ENCODE peak calls at places on chromosome 15, in seven cellular contexts. N is mesenchymal stem cell, W is IMR-90, C is neuronal stem cell, I is H1, M is H9, A is trophoblast cell. Y is an unnamed sample. For H3K79me1, the result is how much of the 10 kb centered on the place peaks cover.

GRCh38 chr15:99568548-99569352 is 3.0 kb downstream of the MEF2A start:
- DNase-seq in N (no peak), W (peak), C (no peak), I (no peak), M (no peak), A (no peak), Y (peak)

GRCh38 chr15:58598829-58599210 is 150.7 kb downstream of the ADAM10 start:
- DNase-seq in N (no peak), W (no peak), C (no peak), I (no peak), M (no peak), A (no peak), Y (no peak)

GRCh38 chr15:44550256-44550655 is 13.3 kb downstream of the EIF3J start:
- DNase-seq in N (peak), W (peak), C (no peak), I (no peak), M (no peak), A (no peak), Y (no peak)

GRCh38 chr15:98120561-98120960 is 160.1 kb downstream of the ARRDC4 start:
- DNase-seq in N (no peak), W (no peak), C (no peak), I (no peak), M (no peak), A (peak), Y (peak)

GRCh38 chr15:45171912-45172311 is 15.9 kb downstream of the SHF start:
- DNase-seq in N (no peak), W (no peak), C (no peak), I (no peak), M (no peak), A (no peak), Y (no peak)

GRCh38 chr15:52082197-52083036 is 30.2 kb downstream of the BCL2L10 start:
- DNase-seq in N (peak), W (peak), C (no peak), I (no peak), M (no peak), A (no peak), Y (no peak)

GRCh38 chr15:42367041-42367440 is 7.7 kb downstream of the CAPN3 start:
- DNase-seq in N (peak), W (no peak), C (no peak), I (no peak), M (no peak), A (no peak), Y (no peak)

GRCh38 chr15:61444585-61444984 is 215.5 kb upstream of the RORA start:
- DNase-seq in N (no peak), W (no peak), C (no peak), I (no peak), M (no peak), A (no peak), Y (no peak)

GRCh38 chr15:100400996-100401395 is 59.2 kb upstream of the ADAMTS17 start:
- DNase-seq in N (no peak), W (no peak), C (no peak), I (no peak), M (no peak), A (no peak), Y (no peak)

GRCh38 chr15:52682776-52683175 is 3.6 kb upstream of the ATOSA start:
- DNase-seq in N (no peak), W (no peak), C (no peak), I (no peak), M (no peak), A (no peak), Y (no peak)

GRCh38 chr15:41821831-41822230 is 6.1 kb upstream of the JMJD7 start:
- DNase-seq in N (no peak), W (no peak), C (no peak), I (no peak), M (no peak), A (no peak), Y (no peak)

GRCh38 chr15:39362832-39363561 is 217.9 kb upstream of the THBS1 start:
- DNase-seq in N (peak), W (peak), C (no peak), I (no peak), M (no peak), A (no peak), Y (no peak)

GRCh38 chr15:89096664-89097063 is 8.4 kb downstream of the ABHD2 start:
- DNase-seq in N (peak), W (peak), C (no peak), I (no peak), M (no peak), A (no peak), Y (no peak)

GRCh38 chr15:55407631-55407948 is 569 bp downstream of the CCPG1 start:
- DNase-seq in N (no peak), W (peak), C (no peak), I (no peak), M (no peak), A (no peak), Y (no peak)

GRCh38 chr15:81182031-81182745 is 14.5 kb upstream of the IL16 start:
- DNase-seq in N (no peak), W (peak), C (no peak), I (no peak), M (no peak), A (no peak), Y (no peak)

GRCh38 chr15:45522931-45523331 is 376 bp upstream of the SLC30A4 start:
- DNase-seq in N (peak), W (peak), C (peak), I (no peak), M (peak), A (peak), Y (peak)

GRCh38 chr15:68776477-68777270 is 44.0 kb downstream of the ANP32A start:
- DNase-seq in N (no peak), W (no peak), C (no peak), I (no peak), M (no peak), A (no peak), Y (no peak)

GRCh38 chr15:73317651-73318462 is 50.9 kb downstream of the HCN4 start:
- DNase-seq in N (no peak), W (no peak), C (no peak), I (no peak), M (peak), A (peak), Y (no peak)

GRCh38 chr15:33083232-33084006 is 111.1 kb downstream of the FMN1 start:
- DNase-seq in N (no peak), W (peak), C (no peak), I (no peak), M (peak), A (peak), Y (peak)

GRCh38 chr15:45441686-45442085 is 63.3 kb upstream of the GATM start:
- DNase-seq in N (no peak), W (no peak), C (no peak), I (no peak), M (no peak), A (no peak), Y (no peak)

GRCh38 chr15:23823508-23823907 is 136.4 kb upstream of the NDN start:
- DNase-seq in N (peak), W (no peak), C (no peak), I (peak), M (peak), A (no peak), Y (peak)

GRCh38 chr15:40930430-40931299 is 1.5 kb downstream of the DLL4 start:
- DNase-seq in N (peak), W (peak), C (no peak), I (no peak), M (peak), A (no peak), Y (peak)

GRCh38 chr15:37135225-37135624 is 34.9 kb upstream of the MEIS2 start:
- DNase-seq in N (peak), W (no peak), C (no peak), I (no peak), M (peak), A (no peak), Y (peak)

GRCh38 chr15:77617507-77618285 is 15.0 kb downstream of the LINGO1 start:
- DNase-seq in N (no peak), W (no peak), C (no peak), I (no peak), M (peak), A (no peak), Y (peak)

GRCh38 chr15:69414702-69415161 is 583 bp downstream of the KIF23 start:
- DNase-seq in N (peak), W (peak), C (peak), I (no peak), M (peak), A (peak), Y (peak)

GRCh38 chr15:99969261-99969960 is 236.2 kb upstream of the LYSMD4 start:
- DNase-seq in N (no peak), W (no peak), C (no peak), I (no peak), M (no peak), A (no peak), Y (no peak)

GRCh38 chr15:57769266-57769665 is 62.8 kb downstream of the POLR2M start:
- DNase-seq in N (peak), W (peak), C (no peak), I (no peak), M (no peak), A (peak), Y (no peak)

GRCh38 chr15:43469867-43470266 is 23.1 kb downstream of the TP53BP1 start:
- DNase-seq in N (no peak), W (peak), C (no peak), I (no peak), M (no peak), A (no peak), Y (no peak)

GRCh38 chr15:68984589-68984988 is 29.9 kb upstream of the NOX5 start:
- DNase-seq in N (no peak), W (no peak), C (no peak), I (no peak), M (no peak), A (no peak), Y (no peak)

GRCh38 chr15:73295630-73296286 is 73.0 kb downstream of the HCN4 start:
- DNase-seq in N (peak), W (peak), C (no peak), I (no peak), M (no peak), A (no peak), Y (no peak)

GRCh38 chr15:49456166-49456565 is 33.1 kb downstream of the FGF7 start:
- DNase-seq in N (no peak), W (no peak), C (no peak), I (no peak), M (no peak), A (no peak), Y (no peak)
- H3K79me1 ChIP-seq in N (under half), W (under half), C (under half), I (under half), M (under half), A (under half), Y (under half)

GRCh38 chr15:66631616-66632263 is 65.9 kb upstream of the LCTL start:
- DNase-seq in N (no peak), W (no peak), C (no peak), I (no peak), M (no peak), A (no peak), Y (no peak)
- H3K79me1 ChIP-seq in N (under half), W (under half), C (under half), I (under half), M (under half), A (half or more), Y (under half)

DNA sequence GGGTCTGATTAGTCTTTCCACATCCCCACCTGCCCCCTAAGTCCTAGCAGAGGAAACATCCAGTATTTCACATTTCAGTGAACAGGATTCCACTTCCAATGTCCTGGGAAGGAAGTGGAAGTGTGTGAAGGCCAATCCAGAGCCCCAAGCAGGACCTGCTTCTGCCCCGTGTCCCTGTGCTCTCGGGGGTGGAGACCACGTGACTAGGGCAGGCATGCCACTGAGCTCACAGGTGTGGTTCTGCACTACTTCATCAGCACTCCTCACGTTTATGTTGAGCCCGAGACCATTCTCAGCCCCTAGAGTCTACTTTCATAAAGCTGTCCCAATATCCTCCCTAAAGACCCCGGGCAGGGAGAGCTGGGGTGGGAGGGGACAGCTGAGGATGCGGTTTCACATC is 84.3 kb downstream of the RAB11A start:
- DNase-seq in N (no peak), W (no peak), C (no peak), I (no peak), M (no peak), A (no peak), Y (no peak)
- H3K79me1 ChIP-seq in N (under half), W (under half), C (under half), I (under half), M (under half), A (under half), Y (under half)

DNA sequence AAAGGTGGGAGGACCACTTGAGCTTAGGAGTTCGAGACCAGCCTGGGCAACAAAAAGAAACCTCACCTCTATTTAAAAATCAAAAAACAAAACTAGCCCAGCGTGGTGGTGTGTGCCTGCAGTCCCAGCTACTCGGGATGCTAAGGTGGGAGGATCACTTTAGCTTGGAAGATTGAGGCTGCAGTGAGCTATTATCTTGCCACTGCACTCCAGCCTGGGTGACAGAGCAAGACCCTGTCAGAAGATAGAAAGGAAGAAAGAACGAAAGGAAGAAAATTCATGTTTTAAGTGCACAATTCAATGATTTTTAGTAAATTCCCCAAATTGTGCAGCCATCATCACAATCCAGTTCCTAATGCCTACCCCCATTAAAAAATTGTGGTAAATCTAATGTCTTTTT is 7.8 kb downstream of the FSD2 start:
- DNase-seq in N (no peak), W (no peak), C (no peak), I (no peak), M (no peak), A (no peak), Y (no peak)
- H3K79me1 ChIP-seq in N (under half), W (under half), C (under half), I (under half), M (under half), A (under half), Y (under half)

GRCh38 chr15:78944669-78945407 is at the start of gene CTSH:
- DNase-seq in N (peak), W (peak), C (peak), I (peak), M (peak), A (peak), Y (peak)

GRCh38 chr15:78946493-78946892 is 1.6 kb upstream of the CTSH start:
- DNase-seq in N (no peak), W (no peak), C (no peak), I (no peak), M (no peak), A (no peak), Y (no peak)

GRCh38 chr15:78942741-78943140 is 2.1 kb downstream of the CTSH start:
- DNase-seq in N (no peak), W (no peak), C (no peak), I (no peak), M (no peak), A (no peak), Y (no peak)

GRCh38 chr15:78944202-78944625 is 632 bp downstream of the CTSH start:
- DNase-seq in N (no peak), W (no peak), C (no peak), I (no peak), M (no peak), A (no peak), Y (peak)

GRCh38 chr15:78943692-78944091 is 1.2 kb downstream of the CTSH start:
- DNase-seq in N (no peak), W (no peak), C (no peak), I (no peak), M (no peak), A (no peak), Y (peak)
- H3K79me1 ChIP-seq in N (under half), W (under half), C (under half), I (under half), M (under half), A (under half), Y (under half)

GRCh38 chr15:87873501-87873900 is 383.0 kb downstream of the NTRK3 start:
- DNase-seq in N (peak), W (peak), C (no peak), I (no peak), M (no peak), A (no peak), Y (no peak)
- H3K79me1 ChIP-seq in N (under half), W (under half), C (under half), I (under half), M (under half), A (under half), Y (under half)